ENCODE peak calls at places on chromosomes 1 and 21, in ten cellular contexts. E, N, W, V, T, Z, F, G, K and R are unnamed samples.

GRCh38 chr1:189606795-189607476 is 870.7 kb downstream of the BRINP3 start:
- DNase-seq in E (no peak), F (no peak), W (no peak), N (peak; percentile 89), Z (no peak), G (no peak), T (no peak), V (no peak), K (no peak), R (no peak)

GRCh38 chr1:1777950-1778826 is at the start of gene NADK:
- DNase-seq in G (no peak), T (peak; percentile 37), E (peak; percentile 68), Z (no peak), K (peak; percentile 74), N (peak; percentile 35), V (no peak), W (peak; percentile 55), F (peak; percentile 74), R (peak; percentile 59)

GRCh38 chr21:38815060-38815405 is 9.3 kb downstream of the ETS2 start:
- DNase-seq in E (no peak), G (no peak), W (no peak), V (no peak), T (no peak), F (no peak), K (no peak), N (peak; percentile 95), Z (no peak), R (no peak)

GRCh38 chr1:48610628-48611542 is 138.9 kb upstream of the SPATA6 start:
- DNase-seq in K (no peak), F (peak; percentile 38), T (peak; percentile 6), G (no peak), W (no peak), V (no peak), N (no peak), E (peak; percentile 39), Z (no peak), R (no peak)

GRCh38 chr1:69312055-69312732 is 255.5 kb upstream of the LRRC7 start:
- DNase-seq in E (no peak), T (no peak), N (no peak), Z (no peak), V (no peak), G (no peak), W (no peak), F (no peak), K (no peak), R (no peak)

GRCh38 chr1:74731399-74732052 is 1.3 kb downstream of the CRYZ start:
- DNase-seq in K (no peak), Z (no peak), F (peak; percentile 28), G (no peak), V (no peak), T (no peak), N (peak; percentile 21), W (peak; percentile 47), E (no peak), R (no peak)

GRCh38 chr1:218887141-218887925 is 286.3 kb upstream of the LYPLAL1 start:
- DNase-seq in G (no peak), F (no peak), N (no peak), V (no peak), W (no peak), Z (no peak), K (no peak), E (no peak), T (no peak), R (no peak)

GRCh38 chr21:33377221-33377620 is 26.0 kb upstream of the IFNGR2 start:
- DNase-seq in K (no peak), Z (no peak), E (no peak), V (no peak), N (no peak), G (no peak), F (no peak), W (no peak), T (no peak), R (no peak)

GRCh38 chr21:41598561-41599511 is 90.9 kb upstream of the TMPRSS2 start:
- DNase-seq in T (no peak), N (no peak), E (peak; percentile 6), Z (no peak), K (no peak), F (peak; percentile 87), V (no peak), G (no peak), W (no peak), R (no peak)

GRCh38 chr1:65230741-65231439 is 78.5 kb upstream of the DNAJC6 start:
- DNase-seq in T (no peak), F (no peak), N (no peak), G (no peak), Z (no peak), W (peak; percentile 5), E (no peak), K (no peak), V (no peak), R (no peak)

GRCh38 chr21:21029159-21029558 is 30.9 kb downstream of the NCAM2 start:
- DNase-seq in K (no peak), F (no peak), G (no peak), E (no peak), W (no peak), T (no peak), N (no peak), V (no peak), Z (no peak), R (no peak)

GRCh38 chr1:117658676-117659075 is 52.8 kb downstream of the TENT5C start:
- DNase-seq in E (no peak), F (peak; percentile 47), K (no peak), Z (no peak), T (no peak), V (no peak), N (no peak), G (peak; percentile 51), W (no peak), R (no peak)
- TF ChIP-seq POLR2A in E (no peak), F (no peak), K (no peak), Z (no peak), T (no peak), V (no peak), N (no peak), G (no peak), W (no peak), R (no peak)

GRCh38 chr1:201790261-201790660 is 38.7 kb upstream of the IPO9 start:
- DNase-seq in F (no peak), N (peak; percentile 63), E (no peak), K (no peak), T (no peak), G (no peak), Z (no peak), W (peak; percentile 83), V (no peak), R (peak; percentile 33)
- H3K36me3 ChIP-seq in F (peaks cover 68% of the 10 kb centered on the region), N (peaks cover 74% of the 10 kb centered on the region), E (no peaks in the 10 kb centered on the region), K (no peaks in the 10 kb centered on the region), T (no peaks in the 10 kb centered on the region), G (no peaks in the 10 kb centered on the region), Z (peaks cover 56% of the 10 kb centered on the region), W (peaks cover 39% of the 10 kb centered on the region), V (peaks cover 16% of the 10 kb centered on the region), R (no peaks in the 10 kb centered on the region)

GRCh38 chr1:54361342-54361741 is 44.9 kb downstream of the SSBP3 start:
- DNase-seq in G (no peak), F (no peak), T (no peak), N (no peak), E (no peak), K (peak; percentile 38), Z (no peak), V (no peak), W (no peak), R (no peak)

GRCh38 chr1:54358503-54359168 is 47.6 kb downstream of the SSBP3 start:
- DNase-seq in G (no peak), Z (no peak), E (peak; percentile 75), T (no peak), K (no peak), N (no peak), W (no peak), F (no peak), V (no peak), R (no peak)

GRCh38 chr1:54357967-54358366 is 48.2 kb downstream of the SSBP3 start:
- DNase-seq in F (peak; percentile 76), G (no peak), K (no peak), W (no peak), N (no peak), T (no peak), E (no peak), V (no peak), Z (no peak), R (no peak)

GRCh38 chr1:54360165-54361005 is 45.8 kb downstream of the SSBP3 start:
- DNase-seq in Z (no peak), G (no peak), F (no peak), W (no peak), E (no peak), N (no peak), K (no peak), T (no peak), V (no peak), R (no peak)

DNA sequence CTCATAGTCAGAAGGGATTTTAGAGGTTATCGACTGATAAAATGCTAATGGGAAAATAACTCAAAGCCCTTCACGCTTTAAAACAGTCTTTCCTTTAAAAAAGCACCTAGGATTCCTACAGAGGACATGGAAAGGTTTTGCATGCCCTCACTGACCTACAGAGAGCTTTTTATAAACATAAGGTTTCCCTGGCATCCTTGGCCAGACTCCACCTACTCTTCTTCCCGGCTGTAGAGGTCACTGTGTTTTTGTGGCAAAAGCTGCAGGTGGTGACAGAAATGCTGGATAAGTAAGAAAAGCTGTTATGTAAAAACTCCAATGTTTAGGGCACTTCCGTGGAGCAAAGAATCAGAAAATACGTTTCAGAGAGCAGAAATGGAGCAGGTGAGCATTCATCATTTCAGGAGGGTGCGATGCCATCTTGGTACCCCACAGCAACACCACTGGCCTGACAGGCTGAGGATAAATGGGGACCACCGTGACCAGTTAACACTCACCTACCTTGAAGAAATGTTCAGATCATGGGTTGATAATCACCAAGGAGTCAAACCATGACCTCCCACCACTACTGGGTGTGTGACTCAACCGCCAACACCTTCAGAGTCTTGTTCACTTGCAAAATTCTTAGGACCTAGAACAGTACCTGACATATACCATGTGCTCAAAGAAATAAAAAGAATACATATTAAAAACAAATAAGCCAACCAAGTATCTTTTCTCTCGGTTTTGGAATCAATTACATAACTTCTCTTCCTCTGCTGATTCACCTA is 46.6 kb downstream of the SSBP3 start:
- DNase-seq in G (no peak), K (no peak), F (no peak), Z (no peak), N (no peak), W (no peak), T (no peak), V (no peak), E (no peak), R (no peak)
- H3K4me1 ChIP-seq in G (peaks cover 41% of the 10 kb centered on the region), K (peaks cover 7% of the 10 kb centered on the region), F (peaks cover 79% of the 10 kb centered on the region), Z (no peaks in the 10 kb centered on the region), N (peaks cover 11% of the 10 kb centered on the region), W (peaks cover 10% of the 10 kb centered on the region), T (peaks cover 19% of the 10 kb centered on the region), V (peaks cover 21% of the 10 kb centered on the region), E (peaks cover 45% of the 10 kb centered on the region), R (peaks cover 68% of the 10 kb centered on the region)

GRCh38 chr1:15449567-15449966 is 7.0 kb upstream of the CELA2A start:
- DNase-seq in F (no peak), W (no peak), K (no peak), N (no peak), G (no peak), E (no peak), T (no peak), V (no peak), Z (no peak), R (no peak)
- TF ChIP-seq POLR2A in F (no peak), W (no peak), K (no peak), N (no peak), G (no peak), E (no peak), T (no peak), V (no peak), Z (no peak), R (no peak)

GRCh38 chr1:3630161-3630611 is 5.4 kb downstream of the TPRG1L start:
- DNase-seq in Z (no peak), K (no peak), N (no peak), E (no peak), W (no peak), V (no peak), G (no peak), T (no peak), F (no peak), R (no peak)
- H3K36me3 ChIP-seq in Z (peaks cover 87% of the 10 kb centered on the region), K (no peaks in the 10 kb centered on the region), N (peaks cover 62% of the 10 kb centered on the region), E (no peaks in the 10 kb centered on the region), W (peaks cover 44% of the 10 kb centered on the region), V (peaks cover 23% of the 10 kb centered on the region), G (peaks cover 13% of the 10 kb centered on the region), T (no peaks in the 10 kb centered on the region), F (peaks cover 87% of the 10 kb centered on the region), R (peaks cover 64% of the 10 kb centered on the region)